ENCODE peak calls at places on chromosomes 5 and 9, in seven cellular contexts. D is breast epithelium, F is mammary epithelial cell, P is neural progenitor cell, S is SK-N-SH, E is colonic mucosa, I is cardiac muscle cell. X is an unnamed sample.

GRCh38 chr5:126921471-126922091 is 108.8 kb downstream of the MARCHF3 start:
- DNase-seq in D (no peak), F (no peak), P (no peak), S (no peak), E (no peak), I (peak; percentile 69), X (no peak)

GRCh38 chr5:163306421-163306820 is 131.0 kb upstream of the CCNG1 start:
- DNase-seq in D (no peak), F (peak; percentile 9), P (peak; percentile 25), S (peak; percentile 16), E (no peak), I (peak; percentile 1), X (peak; percentile 39)

GRCh38 chr5:74386571-74387334 is 253.8 kb downstream of the ENC1 start:
- DNase-seq in D (no peak), F (peak; percentile 93), P (no peak), S (no peak), E (no peak), I (no peak), X (no peak)

GRCh38 chr9:123686131-123686848 is 243.6 kb downstream of the DENND1A start:
- DNase-seq in D (no peak), F (peak; percentile 20), P (no peak), S (no peak), E (peak; percentile 71), I (peak; percentile 59), X (peak; percentile 57)

GRCh38 chr9:132597073-132597775 is 14.8 kb downstream of the BARHL1 start:
- DNase-seq in D (peak; percentile 49), F (no peak), P (no peak), S (no peak), E (no peak), I (no peak), X (no peak)

GRCh38 chr5:130104895-130105684 is 200.8 kb downstream of the CHSY3 start:
- DNase-seq in D (no peak), F (no peak), P (no peak), S (no peak), E (no peak), I (no peak), X (no peak)

GRCh38 chr5:3361811-3362605 is 233.6 kb upstream of the IRX1 start:
- DNase-seq in D (no peak), F (no peak), P (no peak), S (no peak), E (peak; percentile 1), I (no peak), X (no peak)

GRCh38 chr9:127660886-127661285 is 45.9 kb upstream of the CFAP157 start:
- DNase-seq in D (no peak), F (no peak), P (no peak), S (no peak), E (no peak), I (no peak), X (no peak)

GRCh38 chr9:114718801-114719221 is 36.8 kb upstream of the TEX48 start:
- DNase-seq in D (no peak), F (peak; percentile 97), P (no peak), S (no peak), E (peak; percentile 45), I (no peak), X (no peak)

GRCh38 chr5:14272548-14273205 is 129.5 kb downstream of the TRIO start:
- DNase-seq in D (no peak), F (no peak), P (no peak), S (no peak), E (no peak), I (no peak), X (no peak)

GRCh38 chr5:109529520-109529919 is 119.7 kb upstream of the PJA2 start:
- DNase-seq in D (no peak), F (peak; percentile 18), P (no peak), S (no peak), E (no peak), I (no peak), X (no peak)

GRCh38 chr9:136087741-136088480 is 7.2 kb downstream of the NACC2 start:
- DNase-seq in D (no peak), F (no peak), P (peak; percentile 5), S (peak; percentile 45), E (no peak), I (no peak), X (no peak)

GRCh38 chr5:135179308-135179980 is 145.4 kb upstream of the PITX1 start:
- DNase-seq in D (no peak), F (no peak), P (peak; percentile 16), S (no peak), E (no peak), I (no peak), X (no peak)

GRCh38 chr5:179623906-179624741 is 653 bp upstream of the HNRNPH1 start:
- DNase-seq in D (no peak), F (peak; percentile 83), P (peak; percentile 88), S (no peak), E (peak; percentile 38), I (no peak), X (no peak)

GRCh38 chr5:14706615-14707021 is 42.1 kb downstream of the OTULIN start:
- DNase-seq in D (no peak), F (peak; percentile 44), P (no peak), S (peak; percentile 45), E (no peak), I (no peak), X (no peak)

GRCh38 chr9:76603448-76603895 is 144.5 kb downstream of the GCNT1 start:
- DNase-seq in D (no peak), F (peak; percentile 12), P (no peak), S (no peak), E (no peak), I (no peak), X (no peak)

GRCh38 chr9:28086881-28087280 is 513.6 kb upstream of the C9orf72 start:
- DNase-seq in D (no peak), F (peak; percentile 80), P (no peak), S (no peak), E (no peak), I (no peak), X (no peak)

DNA sequence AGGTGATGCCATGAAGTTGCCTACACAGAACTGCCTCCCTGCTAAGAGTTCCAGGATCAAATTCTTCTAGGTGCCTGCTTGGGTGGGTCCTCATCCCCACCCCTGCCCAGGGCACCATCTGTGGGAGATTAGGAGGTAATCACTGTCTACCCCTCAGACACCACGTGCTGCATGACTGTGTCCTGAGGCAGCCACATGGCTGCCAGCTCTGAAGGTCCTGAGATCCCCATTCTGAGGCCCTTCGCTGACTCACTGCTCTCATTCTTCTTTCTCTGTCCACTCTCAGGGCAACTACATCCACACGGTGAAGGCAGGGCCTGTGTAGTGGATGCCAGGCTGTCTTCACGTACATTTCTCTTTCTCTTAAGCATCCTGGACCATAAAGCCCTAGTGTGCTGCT is 222.9 kb upstream of the ANKRD55 start:
- DNase-seq in D (no peak), F (no peak), P (no peak), S (no peak), E (no peak), I (no peak), X (no peak)
- H3K27ac ChIP-seq in D (no peak overlapping the region), F (no peak overlapping the region), P (no peak overlapping the region), S (no peak overlapping the region), E (no peak overlapping the region), I (no peak overlapping the region), X (no peak overlapping the region)

GRCh38 chr9:83472764-83473163 is 65.4 kb downstream of the FRMD3 start:
- DNase-seq in D (no peak), F (no peak), P (no peak), S (no peak), E (no peak), I (no peak), X (no peak)
- H3K4me1 ChIP-seq in D (no peaks in the 10 kb centered on the region), F (no peaks in the 10 kb centered on the region), P (peaks cover 10% of the 10 kb centered on the region), S (peaks cover 14% of the 10 kb centered on the region), E (peaks cover 15% of the 10 kb centered on the region), I (no peaks in the 10 kb centered on the region), X (no peaks in the 10 kb centered on the region)

GRCh38 chr9:121987312-121987711 is 105.8 kb downstream of the TTLL11 start:
- DNase-seq in D (no peak), F (no peak), P (no peak), S (no peak), E (no peak), I (no peak), X (no peak)

GRCh38 chr9:121981118-121981883 is 111.8 kb downstream of the TTLL11 start:
- DNase-seq in D (no peak), F (no peak), P (no peak), S (no peak), E (no peak), I (no peak), X (no peak)

GRCh38 chr9:121984726-121985402 is 108.2 kb downstream of the TTLL11 start:
- DNase-seq in D (no peak), F (peak; percentile 38), P (no peak), S (no peak), E (no peak), I (no peak), X (no peak)

GRCh38 chr9:121989010-121989409 is 104.1 kb downstream of the TTLL11 start:
- DNase-seq in D (no peak), F (no peak), P (peak; percentile 70), S (no peak), E (no peak), I (peak; percentile 55), X (peak; percentile 11)

DNA sequence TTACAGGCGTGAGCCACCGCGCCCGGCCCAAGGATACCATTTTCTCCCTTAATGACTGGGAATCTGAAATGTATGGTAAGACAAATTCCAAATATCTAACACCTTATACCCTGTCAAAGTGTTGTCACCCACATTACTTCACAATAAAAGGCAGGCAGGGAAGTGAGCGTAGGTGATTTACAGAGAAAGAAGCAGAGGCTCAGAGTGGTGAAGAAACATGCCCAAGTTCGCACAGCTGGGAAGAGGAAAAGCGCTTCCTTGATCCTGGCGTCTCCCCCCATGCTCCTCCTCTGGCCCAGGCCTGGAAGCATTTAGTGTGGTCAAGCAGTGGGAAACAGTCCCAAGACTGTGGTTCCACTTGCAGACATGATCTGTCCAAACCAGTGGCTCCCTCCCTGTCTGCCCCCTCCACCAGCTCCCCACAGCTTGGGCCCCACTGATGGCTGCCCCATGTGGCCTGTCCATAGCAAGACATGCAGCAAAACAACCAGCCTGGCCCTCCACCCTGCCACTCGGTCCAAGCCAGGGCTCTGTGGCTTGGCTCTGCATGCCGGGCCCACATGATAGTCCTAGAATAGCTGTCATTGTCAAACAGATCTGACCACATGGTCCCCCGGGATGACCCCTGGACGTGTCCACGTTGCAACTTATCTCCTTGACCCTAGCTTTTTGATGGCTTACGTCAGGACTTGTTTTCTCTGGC is 107.2 kb downstream of the TTLL11 start:
- DNase-seq in D (no peak), F (no peak), P (no peak), S (no peak), E (no peak), I (no peak), X (no peak)
- TF ChIP-seq CTCF in D (no peak), F (no peak), P (peak; percentile 6), S (no peak), E (no peak), I (peak; percentile 29), X (no peak)

GRCh38 chr9:71384343-71384742 is 262.9 kb upstream of the TRPM3 start:
- DNase-seq in D (no peak), F (no peak), P (peak; percentile 34), S (no peak), E (no peak), I (no peak), X (no peak)

DNA sequence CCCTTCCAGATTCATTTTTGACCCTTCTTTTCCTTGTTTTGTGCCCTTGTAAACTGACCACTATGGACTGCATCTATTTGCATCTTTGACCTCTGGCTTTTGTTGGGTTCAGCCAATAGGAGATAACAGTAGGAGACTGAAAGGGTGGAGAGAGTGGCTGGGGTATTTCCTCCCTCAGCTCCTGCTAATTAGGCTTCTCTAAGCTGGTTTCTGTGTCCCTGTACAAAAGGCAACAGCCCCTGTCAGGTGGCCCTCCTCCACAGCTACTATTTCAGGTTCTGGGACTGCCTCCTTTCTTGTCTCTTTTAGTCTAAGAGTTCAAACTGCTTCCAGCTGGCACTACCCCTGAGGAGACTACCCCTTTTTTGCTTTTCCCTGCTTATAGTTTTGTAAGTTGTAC is 261.9 kb upstream of the TRPM3 start:
- DNase-seq in D (no peak), F (no peak), P (peak; percentile 86), S (no peak), E (no peak), I (peak; percentile 47), X (no peak)
- H3K27ac ChIP-seq in D (no peak overlapping the region), F (no peak overlapping the region), P (peak overlapping the region; percentile 88), S (no peak overlapping the region), E (no peak overlapping the region), I (peak overlapping the region; percentile 8), X (no peak overlapping the region)